ENCODE peak calls at places on chromosome 11, in eight cellular contexts. B is omental fat pad; R is ovary; G is gastrocnemius medialis; L is Caco-2; F is fibroblast of lung; M is activated CD8-positive, alpha-beta T cell treated with anti-CD3 and anti-CD28 coated beads for 36 hours; P is coronary artery. N is an unnamed sample.

GRCh38 chr11:24373516-24373915 is 123.3 kb upstream of the LUZP2 start:
- DNase-seq in P (no peak), L (no peak), M (no peak), R (no peak), G (no peak), B (no peak), F (no peak), N (no peak)

GRCh38 chr11:16186680-16187079 is 169.7 kb downstream of the SOX6 start:
- DNase-seq in R (no peak), P (no peak), G (peak; percentile 88), M (no peak), F (no peak), L (no peak), B (no peak), N (no peak)

GRCh38 chr11:1839204-1839923 is 583 bp downstream of the TNNI2 start:
- DNase-seq in L (no peak), P (no peak), B (no peak), F (no peak), G (peak; percentile 78), M (no peak), R (no peak), N (no peak)

GRCh38 chr11:8168485-8169257 is at the start of gene RIC3:
- DNase-seq in L (no peak), F (no peak), M (peak; percentile 50), G (peak; percentile 20), B (no peak), P (no peak), R (peak; percentile 36), N (peak; percentile 53)

GRCh38 chr11:8209208-8209807 is 40.5 kb upstream of the RIC3 start:
- DNase-seq in P (no peak), F (no peak), M (peak; percentile 48), B (no peak), R (no peak), G (no peak), L (no peak), N (no peak)

GRCh38 chr11:27718346-27718852 is 18.1 kb upstream of the BDNF start:
- DNase-seq in R (no peak), B (no peak), F (peak; percentile 93), P (no peak), M (no peak), G (no peak), L (peak; percentile 72), N (peak; percentile 73)

GRCh38 chr11:111344032-111344431 is 35.0 kb downstream of the POU2AF1 start:
- DNase-seq in L (no peak), B (no peak), F (peak; percentile 84), G (peak; percentile 71), M (no peak), P (no peak), R (peak; percentile 78), N (no peak)

GRCh38 chr11:11416917-11417316 is 63.9 kb upstream of the CSNK2A3 start:
- DNase-seq in R (no peak), L (no peak), G (no peak), M (no peak), P (no peak), B (no peak), F (peak; percentile 57), N (no peak)

GRCh38 chr11:27471067-27471587 is 1.5 kb downstream of the LGR4 start:
- DNase-seq in L (no peak), B (no peak), R (no peak), M (no peak), G (no peak), F (no peak), P (no peak), N (no peak)

GRCh38 chr11:83063073-83063754 is 8.5 kb downstream of the RAB30 start:
- DNase-seq in G (no peak), F (no peak), B (no peak), R (no peak), L (no peak), M (peak; percentile 36), P (no peak), N (no peak)

GRCh38 chr11:66046901-66047300 is 2.1 kb downstream of the GAL3ST3 start:
- DNase-seq in M (no peak), L (no peak), B (no peak), P (no peak), G (no peak), F (no peak), R (no peak), N (no peak)

GRCh38 chr11:121038642-121039409 is 14.9 kb downstream of the TBCEL start:
- DNase-seq in L (peak; percentile 61), G (no peak), R (no peak), F (no peak), M (no peak), P (no peak), B (no peak), N (no peak)

GRCh38 chr11:536841-537621 is at the start of gene LRRC56:
- DNase-seq in B (peak; percentile 50), R (peak; percentile 82), L (peak; percentile 92), M (peak; percentile 93), P (no peak), F (peak; percentile 83), G (peak; percentile 63), N (peak; percentile 90)

GRCh38 chr11:134199531-134199930 is 24.2 kb downstream of the NCAPD3 start:
- DNase-seq in G (no peak), L (no peak), F (no peak), B (no peak), M (no peak), R (no peak), P (no peak), N (no peak)

GRCh38 chr11:69218946-69219720 is 63.4 kb downstream of the SMIM38 start:
- DNase-seq in G (no peak), P (peak; percentile 52), M (no peak), R (no peak), F (no peak), B (no peak), L (peak; percentile 36), N (no peak)

GRCh38 chr11:69217276-69218105 is 61.8 kb downstream of the SMIM38 start:
- DNase-seq in L (peak; percentile 37), R (no peak), M (no peak), G (no peak), F (peak; percentile 6), B (no peak), P (peak; percentile 56), N (no peak)

GRCh38 chr11:69216609-69217008 is 60.9 kb downstream of the SMIM38 start:
- DNase-seq in L (peak; percentile 31), G (no peak), R (no peak), P (no peak), F (peak; percentile 5), M (no peak), B (no peak), N (no peak)

GRCh38 chr11:69220581-69221051 is 64.9 kb downstream of the SMIM38 start:
- DNase-seq in M (no peak), R (no peak), P (peak; percentile 56), F (peak; percentile 22), L (peak; percentile 32), B (peak; percentile 15), G (no peak), N (no peak)

DNA sequence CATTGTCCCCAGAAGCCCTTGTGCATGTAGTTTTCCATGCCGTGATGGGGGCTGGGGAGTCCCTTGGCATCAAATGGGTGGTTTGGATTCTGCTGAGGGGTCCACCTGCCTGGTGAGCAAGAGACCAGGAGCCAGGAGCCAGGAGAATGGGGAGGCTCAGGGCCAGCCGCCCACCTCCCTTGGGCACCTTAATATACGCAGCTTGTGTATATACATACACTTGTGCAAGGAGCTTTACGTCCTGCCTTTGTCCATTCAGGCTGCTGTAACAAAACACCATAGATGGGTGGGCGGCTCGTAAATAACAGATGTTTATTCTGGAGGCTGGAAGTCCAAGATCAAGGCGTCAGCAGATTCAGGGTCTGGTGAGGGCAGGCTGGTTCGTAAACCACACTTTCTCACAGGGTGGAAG is 62.5 kb downstream of the SMIM38 start:
- DNase-seq in L (peak; percentile 33), R (no peak), P (no peak), B (no peak), M (no peak), G (no peak), F (no peak), N (peak; percentile 41)
- TF ChIP-seq CTCF in L (no peak), R (no peak), P (no peak), B (no peak), M (no peak), G (no peak), F (no peak), N (no peak)

GRCh38 chr11:123261345-123262106 is 66.5 kb upstream of the CLMP start:
- DNase-seq in M (peak; percentile 88), F (peak; percentile 71), B (peak; percentile 74), G (peak; percentile 59), L (peak; percentile 88), P (peak; percentile 77), R (peak; percentile 77), N (peak; percentile 89)
- TF ChIP-seq CTCF in M (peak; percentile 88), F (peak; percentile 83), B (no peak), G (peak; percentile 69), L (peak; percentile 95), P (peak; percentile 79), R (peak; percentile 63), N (peak; percentile 92)

DNA sequence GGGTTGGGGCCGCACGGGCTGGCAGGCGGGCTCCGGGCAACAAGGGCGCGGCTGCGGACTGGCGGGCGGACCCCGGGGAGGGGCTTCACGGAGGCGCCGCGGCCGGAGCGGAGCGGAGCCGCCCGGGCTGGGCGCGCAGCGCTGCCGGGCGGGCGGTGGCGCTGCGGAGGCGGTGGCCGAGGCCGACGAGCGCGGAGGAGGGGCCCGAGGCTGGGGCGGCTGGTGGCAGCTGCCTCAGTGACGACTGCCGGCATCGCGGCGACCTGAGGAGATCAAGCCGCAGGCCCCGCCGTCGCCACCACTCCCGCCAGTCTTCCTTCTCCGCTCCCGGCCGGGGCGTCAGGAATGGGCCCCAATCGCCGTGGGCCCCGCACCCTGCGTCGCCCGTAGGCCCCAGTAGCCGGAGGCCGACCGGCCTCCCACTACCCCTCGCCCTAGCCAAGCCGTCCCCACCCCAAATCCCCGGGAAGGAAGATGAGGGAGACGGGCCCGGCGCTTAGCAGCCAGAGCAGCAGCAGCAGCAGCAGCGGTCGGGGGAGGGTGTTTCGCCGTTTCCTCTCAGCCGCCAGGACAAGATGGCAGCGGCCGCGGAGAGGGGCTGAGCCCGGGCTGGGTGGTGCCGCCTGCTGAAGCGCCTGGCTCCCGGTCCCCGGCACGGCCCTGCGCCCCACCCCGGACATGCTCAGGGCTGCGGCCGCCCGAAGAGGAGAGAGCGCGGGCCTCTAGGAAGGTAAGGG is at the start of gene HIPK3:
- DNase-seq in P (peak; percentile 88), M (peak; percentile 77), G (peak; percentile 71), L (peak; percentile 83), B (peak; percentile 43), R (peak; percentile 79), F (peak; percentile 75), N (peak; percentile 86)
- TF ChIP-seq CTCF in P (no peak), M (no peak), G (peak; percentile 55), L (peak; percentile 27), B (no peak), R (peak; percentile 46), F (no peak), N (no peak)

GRCh38 chr11:131065435-131066295 is 149.4 kb upstream of the SNX19 start:
- DNase-seq in L (no peak), G (no peak), R (no peak), M (no peak), F (no peak), P (no peak), B (no peak), N (no peak)

GRCh38 chr11:131070365-131070764 is 154.1 kb upstream of the SNX19 start:
- DNase-seq in F (no peak), P (no peak), R (no peak), B (no peak), M (no peak), L (no peak), G (no peak), N (no peak)

GRCh38 chr11:131063638-131064037 is 147.4 kb upstream of the SNX19 start:
- DNase-seq in F (no peak), P (no peak), R (no peak), G (no peak), B (no peak), M (no peak), L (no peak), N (no peak)

GRCh38 chr11:131066551-131066950 is 150.3 kb upstream of the SNX19 start:
- DNase-seq in M (no peak), G (no peak), F (no peak), B (no peak), P (no peak), R (no peak), L (no peak), N (no peak)

GRCh38 chr11:131064373-131064991 is 148.2 kb upstream of the SNX19 start:
- DNase-seq in B (peak; percentile 35), F (peak; percentile 69), G (no peak), M (peak; percentile 48), R (no peak), L (peak; percentile 77), P (no peak), N (peak; percentile 83)
- TF ChIP-seq CTCF in B (no peak), F (peak; percentile 99), G (no peak), M (peak; percentile 70), R (peak; percentile 15), L (peak; percentile 99), P (peak; percentile 56), N (peak; percentile 88)